ENCODE peak calls at places on chromosome 9, in eight cellular contexts. L, V, G, O, M, X, N and W are unnamed samples.

GRCh38 chr9:97528529-97529230 is 27.2 kb downstream of the TMOD1 start:
- DNase-seq in L (peak), V (no peak), G (no peak), O (no peak), M (no peak), X (no peak), N (no peak), W (no peak)

GRCh38 chr9:91378695-91379127 is 17.0 kb upstream of the AUH start:
- DNase-seq in L (no peak), V (no peak), G (peak), O (no peak), M (no peak), X (no peak), N (no peak), W (no peak)

GRCh38 chr9:127937383-127938297 is at the start of gene DPM2:
- DNase-seq in L (peak), V (peak), G (peak), O (peak), M (peak), X (peak), N (peak), W (peak)

GRCh38 chr9:108186996-108187395 is 668.8 kb downstream of the ACTL7B start:
- DNase-seq in L (no peak), V (no peak), G (peak), O (peak), M (no peak), X (no peak), N (no peak), W (no peak)

GRCh38 chr9:20355022-20355421 is 267.3 kb downstream of the MLLT3 start:
- DNase-seq in L (no peak), V (no peak), G (peak), O (no peak), M (no peak), X (no peak), N (no peak), W (no peak)

GRCh38 chr9:16138961-16139441 is 586.2 kb downstream of the CCDC171 start:
- DNase-seq in L (no peak), V (no peak), G (peak), O (no peak), M (no peak), X (no peak), N (no peak), W (no peak)

GRCh38 chr9:135014341-135015010 is 73.0 kb upstream of the OLFM1 start:
- DNase-seq in L (no peak), V (peak), G (no peak), O (no peak), M (no peak), X (no peak), N (no peak), W (no peak)

GRCh38 chr9:3385871-3386270 is 139.9 kb downstream of the RFX3 start:
- DNase-seq in L (no peak), V (no peak), G (no peak), O (peak), M (no peak), X (no peak), N (no peak), W (no peak)

GRCh38 chr9:130982636-130983282 is 26.2 kb upstream of the LAMC3 start:
- DNase-seq in L (no peak), V (peak), G (no peak), O (no peak), M (no peak), X (peak), N (no peak), W (no peak)

GRCh38 chr9:89077519-89077918 is 86.3 kb downstream of the S1PR3 start:
- DNase-seq in L (no peak), V (no peak), G (no peak), O (peak), M (no peak), X (no peak), N (no peak), W (no peak)

GRCh38 chr9:96246267-96246671 is 55.7 kb downstream of the HSD17B3 start:
- DNase-seq in L (no peak), V (no peak), G (no peak), O (no peak), M (no peak), X (no peak), N (no peak), W (no peak)

GRCh38 chr9:12880406-12881016 is 105.7 kb downstream of the LURAP1L start:
- DNase-seq in L (no peak), V (no peak), G (peak), O (no peak), M (no peak), X (no peak), N (no peak), W (no peak)

GRCh38 chr9:8062459-8062858 is 262.9 kb upstream of the DMAC1 start:
- DNase-seq in L (no peak), V (peak), G (no peak), O (no peak), M (no peak), X (no peak), N (no peak), W (no peak)

GRCh38 chr9:121863931-121864330 is 212.5 kb downstream of the DAB2IP start:
- DNase-seq in L (no peak), V (no peak), G (peak), O (no peak), M (no peak), X (no peak), N (no peak), W (no peak)

GRCh38 chr9:127873886-127874285 is 3.6 kb downstream of the AK1 start:
- DNase-seq in L (no peak), V (peak), G (peak), O (no peak), M (no peak), X (no peak), N (no peak), W (peak)

GRCh38 chr9:23542438-23542837 is 283.6 kb downstream of the ELAVL2 start:
- DNase-seq in L (no peak), V (no peak), G (no peak), O (peak), M (no peak), X (no peak), N (no peak), W (no peak)

GRCh38 chr9:88987646-88988045 is 3.6 kb upstream of the S1PR3 start:
- DNase-seq in L (no peak), V (no peak), G (no peak), O (no peak), M (no peak), X (no peak), N (no peak), W (no peak)

GRCh38 chr9:22008662-22009562 is at the start of gene CDKN2B:
- DNase-seq in L (peak), V (peak), G (peak), O (peak), M (peak), X (peak), N (no peak), W (peak)

GRCh38 chr9:136060671-136061371 is 34.3 kb downstream of the NACC2 start:
- DNase-seq in L (no peak), V (peak), G (no peak), O (no peak), M (no peak), X (no peak), N (no peak), W (no peak)

GRCh38 chr9:120734607-120735006 is 20.3 kb upstream of the MEGF9 start:
- DNase-seq in L (no peak), V (no peak), G (no peak), O (no peak), M (no peak), X (no peak), N (no peak), W (no peak)

GRCh38 chr9:91245432-91246313 is 116.0 kb downstream of the AUH start:
- DNase-seq in L (no peak), V (no peak), G (peak), O (peak), M (no peak), X (no peak), N (no peak), W (no peak)

GRCh38 chr9:89313842-89314241 is 2.8 kb downstream of the CKS2 start:
- DNase-seq in L (no peak), V (no peak), G (peak), O (peak), M (no peak), X (no peak), N (no peak), W (no peak)

GRCh38 chr9:35518981-35519679 is 29.2 kb downstream of the RUSC2 start:
- DNase-seq in L (no peak), V (no peak), G (peak), O (peak), M (no peak), X (no peak), N (no peak), W (no peak)

GRCh38 chr9:98191615-98192502 is 578 bp downstream of the CORO2A start:
- DNase-seq in L (peak), V (peak), G (peak), O (no peak), M (no peak), X (no peak), N (no peak), W (no peak)

GRCh38 chr9:88476491-88477271 is 58.3 kb upstream of the NXNL2 start:
- DNase-seq in L (peak), V (no peak), G (peak), O (peak), M (no peak), X (no peak), N (no peak), W (no peak)

GRCh38 chr9:99809586-99810357 is 11.9 kb upstream of the NR4A3 start:
- DNase-seq in L (no peak), V (no peak), G (peak), O (peak), M (no peak), X (no peak), N (no peak), W (no peak)

GRCh38 chr9:117729375-117729774 is 25.2 kb downstream of the TLR4 start:
- DNase-seq in L (peak), V (no peak), G (no peak), O (no peak), M (no peak), X (no peak), N (no peak), W (no peak)

GRCh38 chr9:35615981-35616680 is 2.1 kb downstream of the CD72 start:
- DNase-seq in L (no peak), V (no peak), G (no peak), O (no peak), M (no peak), X (no peak), N (no peak), W (no peak)

GRCh38 chr9:99445920-99446319 is 223.8 kb downstream of the SEC61B start:
- DNase-seq in L (no peak), V (no peak), G (peak), O (no peak), M (no peak), X (no peak), N (no peak), W (no peak)

GRCh38 chr9:74795803-74796202 is 91.9 kb downstream of the TRPM6 start:
- DNase-seq in L (no peak), V (no peak), G (no peak), O (no peak), M (no peak), X (no peak), N (no peak), W (no peak)

GRCh38 chr9:134570151-134570621 is 71.4 kb upstream of the COL5A1 start:
- DNase-seq in L (no peak), V (peak), G (peak), O (no peak), M (peak), X (no peak), N (no peak), W (no peak)

GRCh38 chr9:136824496-136825225 is 16.9 kb downstream of the RABL6 start:
- DNase-seq in L (no peak), V (no peak), G (no peak), O (no peak), M (no peak), X (no peak), N (no peak), W (no peak)

GRCh38 chr9:1273859-1274258 is 223.7 kb downstream of the DMRT2 start:
- DNase-seq in L (no peak), V (no peak), G (peak), O (peak), M (no peak), X (no peak), N (no peak), W (no peak)

GRCh38 chr9:656918-657583 is 184.4 kb upstream of the DMRT1 start:
- DNase-seq in L (no peak), V (no peak), G (peak), O (no peak), M (no peak), X (no peak), N (no peak), W (no peak)

GRCh38 chr9:131167146-131167692 is 41.8 kb downstream of the NUP214 start:
- DNase-seq in L (no peak), V (no peak), G (peak), O (no peak), M (peak), X (peak), N (no peak), W (no peak)

GRCh38 chr9:98823666-98824334 is 16.3 kb downstream of the GALNT12 start:
- DNase-seq in L (no peak), V (no peak), G (peak), O (peak), M (no peak), X (no peak), N (no peak), W (no peak)

GRCh38 chr9:20558609-20559016 is 63.7 kb downstream of the MLLT3 start:
- DNase-seq in L (no peak), V (no peak), G (peak), O (peak), M (no peak), X (no peak), N (no peak), W (no peak)

GRCh38 chr9:105205787-105206511 is 38.5 kb upstream of the SLC44A1 start:
- DNase-seq in L (no peak), V (no peak), G (peak), O (no peak), M (no peak), X (no peak), N (no peak), W (peak)